ENCODE peak calls at places on chromosomes 16 and 17, in nine cellular contexts. F, Q, A, W, O, E, S, H and R are unnamed samples.

GRCh38 chr17:72163474-72163873 is 42.7 kb downstream of the SOX9 start:
- DNase-seq in F (no peak), Q (no peak), A (no peak), W (no peak), O (no peak), E (no peak), S (no peak), H (no peak), R (no peak)

GRCh38 chr16:50281391-50282009 is 15.1 kb downstream of the ADCY7 start:
- DNase-seq in F (no peak), Q (no peak), A (peak; percentile 47), W (no peak), O (no peak), E (no peak), S (no peak), H (no peak), R (no peak)

GRCh38 chr16:30417447-30418349 is 10.3 kb downstream of the ZNF771 start:
- DNase-seq in F (peak; percentile 99), Q (peak; percentile 96), A (peak; percentile 91), W (peak; percentile 83), O (peak; percentile 75), E (peak; percentile 89), S (peak; percentile 84), H (peak; percentile 51), R (peak; percentile 73)

GRCh38 chr16:30715777-30716445 is 16.9 kb downstream of the SRCAP start:
- DNase-seq in F (no peak), Q (peak; percentile 57), A (no peak), W (no peak), O (no peak), E (no peak), S (no peak), H (no peak), R (no peak)

GRCh38 chr16:72172105-72173034 is at the start of gene PMFBP1:
- DNase-seq in F (no peak), Q (peak; percentile 87), A (no peak), W (peak; percentile 74), O (no peak), E (no peak), S (no peak), H (peak; percentile 47), R (peak; percentile 72)

GRCh38 chr17:77602062-77602746 is 356.3 kb upstream of the TNRC6C start:
- DNase-seq in F (no peak), Q (peak; percentile 54), A (no peak), W (peak; percentile 60), O (no peak), E (peak; percentile 32), S (no peak), H (peak; percentile 89), R (peak; percentile 89)

GRCh38 chr16:50530277-50531236 is 17.6 kb upstream of the NKD1 start:
- DNase-seq in F (no peak), Q (no peak), A (peak; percentile 93), W (no peak), O (no peak), E (peak; percentile 27), S (no peak), H (no peak), R (peak; percentile 32)

GRCh38 chr17:48134912-48135480 is 27.4 kb downstream of the SNX11 start:
- DNase-seq in F (peak; percentile 66), Q (no peak), A (no peak), W (no peak), O (no peak), E (no peak), S (no peak), H (no peak), R (no peak)

GRCh38 chr17:12095522-12095921 is 74.8 kb downstream of the MAP2K4 start:
- DNase-seq in F (no peak), Q (no peak), A (no peak), W (no peak), O (no peak), E (no peak), S (no peak), H (no peak), R (no peak)

GRCh38 chr17:73533127-73533526 is 111.1 kb downstream of the SDK2 start:
- DNase-seq in F (no peak), Q (no peak), A (peak; percentile 57), W (no peak), O (no peak), E (peak; percentile 7), S (no peak), H (no peak), R (peak; percentile 65)

GRCh38 chr16:87681990-87682570 is 79.8 kb downstream of the JPH3 start:
- DNase-seq in F (peak; percentile 33), Q (peak; percentile 78), A (no peak), W (peak; percentile 79), O (no peak), E (no peak), S (no peak), H (no peak), R (no peak)

GRCh38 chr17:31492880-31493655 is 101.6 kb downstream of the RAB11FIP4 start:
- DNase-seq in F (no peak), Q (no peak), A (no peak), W (no peak), O (no peak), E (no peak), S (no peak), H (peak; percentile 55), R (peak; percentile 67)

GRCh38 chr16:1379054-1379862 is 27.5 kb downstream of the GNPTG start:
- DNase-seq in F (peak; percentile 92), Q (peak; percentile 71), A (peak; percentile 87), W (peak; percentile 55), O (peak; percentile 86), E (peak; percentile 87), S (peak; percentile 75), H (peak; percentile 82), R (peak; percentile 92)

GRCh38 chr17:40307691-40308289 is 1.2 kb upstream of the RARA start:
- DNase-seq in F (no peak), Q (peak; percentile 67), A (peak; percentile 49), W (no peak), O (no peak), E (no peak), S (no peak), H (no peak), R (no peak)

GRCh38 chr16:78871241-78871640 is 729.3 kb downstream of the MAF start:
- DNase-seq in F (no peak), Q (no peak), A (no peak), W (no peak), O (no peak), E (peak; percentile 25), S (no peak), H (no peak), R (no peak)
- H3K4me3 ChIP-seq in F (no peak overlapping the region), Q (no peak overlapping the region), A (no peak overlapping the region), W (no peak overlapping the region), O (no peak overlapping the region), E (no peak overlapping the region), S (no peak overlapping the region), H (no peak overlapping the region), R (no peak overlapping the region)

GRCh38 chr17:2054740-2055493 is at the start of gene HIC1:
- DNase-seq in F (peak; percentile 90), Q (peak; percentile 84), A (peak; percentile 77), W (peak; percentile 72), O (peak; percentile 74), E (peak; percentile 72), S (peak; percentile 87), H (peak; percentile 74), R (no peak)

GRCh38 chr17:2055494-2056220 is 754 bp downstream of the HIC1 start:
- DNase-seq in F (no peak), Q (peak; percentile 70), A (peak; percentile 54), W (no peak), O (no peak), E (no peak), S (peak; percentile 80), H (no peak), R (no peak)

GRCh38 chr17:2056221-2057129 is 1.6 kb downstream of the HIC1 start:
- DNase-seq in F (peak; percentile 71), Q (peak; percentile 73), A (peak; percentile 54), W (peak; percentile 66), O (no peak), E (peak; percentile 62), S (peak; percentile 56), H (no peak), R (no peak)

GRCh38 chr17:2053380-2054261 is 1.3 kb upstream of the HIC1 start:
- DNase-seq in F (peak; percentile 81), Q (peak; percentile 78), A (peak; percentile 66), W (peak; percentile 64), O (peak; percentile 75), E (peak; percentile 56), S (peak; percentile 92), H (peak; percentile 73), R (peak; percentile 85)

GRCh38 chr17:2054262-2054739 is 602 bp upstream of the HIC1 start:
- DNase-seq in F (no peak), Q (peak; percentile 70), A (no peak), W (peak; percentile 55), O (no peak), E (no peak), S (peak; percentile 72), H (peak; percentile 60), R (no peak)
- TF ChIP-seq CTCF in F (no peak), Q (no peak), A (no peak), W (no peak), O (no peak), E (no peak), S (no peak), H (no peak), R (no peak)

GRCh38 chr16:5541356-5541755 is 443.8 kb upstream of the EEF2KMT start:
- DNase-seq in F (peak; percentile 48), Q (no peak), A (no peak), W (no peak), O (no peak), E (no peak), S (no peak), H (no peak), R (no peak)
- H3K4me3 ChIP-seq in F (no peak overlapping the region), Q (no peak overlapping the region), A (no peak overlapping the region), W (no peak overlapping the region), O (no peak overlapping the region), E (no peak overlapping the region), S (no peak overlapping the region), H (no peak overlapping the region), R (no peak overlapping the region)

GRCh38 chr16:85348921-85349334 is 236.7 kb upstream of the CIBAR2 start:
- DNase-seq in F (no peak), Q (no peak), A (no peak), W (no peak), O (no peak), E (no peak), S (no peak), H (no peak), R (no peak)

GRCh38 chr16:85348065-85348840 is 236.0 kb upstream of the CIBAR2 start:
- DNase-seq in F (no peak), Q (no peak), A (no peak), W (no peak), O (no peak), E (no peak), S (no peak), H (no peak), R (no peak)

GRCh38 chr16:85345129-85345639 is 232.9 kb upstream of the CIBAR2 start:
- DNase-seq in F (no peak), Q (no peak), A (no peak), W (no peak), O (no peak), E (no peak), S (no peak), H (no peak), R (no peak)

GRCh38 chr16:85346404-85347212 is 234.3 kb upstream of the CIBAR2 start:
- DNase-seq in F (no peak), Q (no peak), A (no peak), W (no peak), O (no peak), E (no peak), S (no peak), H (no peak), R (no peak)

DNA sequence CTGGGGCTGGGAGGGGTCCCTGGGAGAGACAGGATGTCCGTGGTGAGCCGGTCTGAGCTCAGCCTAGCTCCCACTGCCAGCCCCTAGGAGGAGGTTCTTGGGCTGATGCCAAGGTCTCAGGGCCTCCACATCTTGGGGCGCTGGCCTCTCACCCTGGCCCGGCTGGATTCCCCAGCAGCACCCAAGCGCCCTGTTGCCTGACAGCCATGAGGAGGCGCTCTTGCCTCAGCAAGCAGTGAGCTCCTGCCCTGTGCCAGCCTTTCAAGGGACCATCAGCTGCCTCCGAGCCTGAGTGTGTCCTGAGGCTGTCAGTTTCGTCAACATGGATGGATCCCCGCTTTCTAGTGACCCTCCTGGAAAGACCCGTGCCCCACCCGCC is 234.9 kb upstream of the CIBAR2 start:
- DNase-seq in F (peak; percentile 60), Q (peak; percentile 31), A (no peak), W (no peak), O (no peak), E (no peak), S (no peak), H (no peak), R (no peak)
- TF ChIP-seq CTCF in F (peak; percentile 58), Q (peak; percentile 47), A (peak; percentile 22), W (peak; percentile 55), O (peak; percentile 28), E (peak; percentile 24), S (no peak), H (peak; percentile 11), R (no peak)